ENCODE peak calls at places on chromosome 7, in four cellular contexts. X is cardiac fibroblast, M is EH, O is GM23248. D is an unnamed sample.
A peak's percentile ranks its signal among the peaks of the same experiment; 100 is the strongest.

GRCh38 chr7:6379881-6380280 is 67.9 kb downstream of the DAGLB start:
- DNase-seq in X (no peak), M (no peak), O (no peak), D (no peak)

GRCh38 chr7:3294432-3295100 is 6.5 kb upstream of the SDK1 start:
- DNase-seq in X (no peak), O (no peak), M (no peak), D (no peak)

GRCh38 chr7:8214162-8214897 is 47.6 kb downstream of the ICA1 start:
- DNase-seq in X (no peak), O (peak; percentile 46), M (peak; percentile 57), D (no peak)

GRCh38 chr7:44796034-44796503 is 412 bp upstream of the PPIA start:
- DNase-seq in M (peak; percentile 73), X (peak; percentile 58), O (peak; percentile 73), D (no peak)

GRCh38 chr7:67821116-67821515 is 824.5 kb downstream of the TYW1 start:
- DNase-seq in M (no peak), X (peak; percentile 4), O (peak; percentile 22), D (no peak)

GRCh38 chr7:2785071-2785500 is 59.0 kb downstream of the GNA12 start:
- DNase-seq in X (peak; percentile 64), M (peak; percentile 94), O (peak; percentile 31), D (no peak)

GRCh38 chr7:2353113-2353512 is 1.5 kb upstream of the EIF3B start:
- DNase-seq in O (no peak), X (no peak), M (no peak), D (no peak)

GRCh38 chr7:157595086-157595855 is 258.5 kb downstream of the DNAJB6 start:
- DNase-seq in M (no peak), X (no peak), O (no peak), D (no peak)

GRCh38 chr7:96136600-96137239 is 185.2 kb downstream of the SLC25A13 start:
- DNase-seq in O (no peak), X (no peak), M (no peak), D (no peak)

GRCh38 chr7:70761711-70762328 is 370.1 kb upstream of the GALNT17 start:
- DNase-seq in M (no peak), O (no peak), X (no peak), D (no peak)

GRCh38 chr7:90923576-90923975 is 327.5 kb downstream of the CDK14 start:
- DNase-seq in M (no peak), X (no peak), O (no peak), D (no peak)

GRCh38 chr7:126529833-126530232 is 722.9 kb downstream of the GRM8 start:
- DNase-seq in X (peak; percentile 0), O (no peak), M (no peak), D (no peak)

GRCh38 chr7:74038194-74038961 is 10.4 kb downstream of the ELN start:
- DNase-seq in O (no peak), X (no peak), M (no peak), D (no peak)

GRCh38 chr7:55423891-55424290 is 58.8 kb downstream of the LANCL2 start:
- DNase-seq in X (no peak), O (no peak), M (peak; percentile 45), D (no peak)